ENCODE peak calls at places on chromosome 14, in eight cellular contexts. E is SW480, H is nephron progenitor cell, K is A549, V is left colon, B is NCI-H1694 treated with DMSO at 0.1 percent for 48 hours, U is tibial artery, J is EL. Y is an unnamed sample.

GRCh38 chr14:106530423-106531107 is 1004.2 kb downstream of the TMEM121 start:
- DNase-seq in E (peak; percentile 29), H (no peak), K (no peak), V (no peak), B (no peak), U (no peak), J (no peak), Y (no peak)

GRCh38 chr14:41285193-41285748 is 321.4 kb upstream of the LRFN5 start:
- DNase-seq in E (peak; percentile 18), H (peak; percentile 68), K (no peak), V (no peak), B (peak; percentile 92), U (no peak), J (no peak), Y (peak; percentile 75)

GRCh38 chr14:75471059-75471458 is 43.2 kb downstream of the JDP2 start:
- DNase-seq in E (no peak), H (no peak), K (no peak), V (peak; percentile 33), B (no peak), U (no peak), J (no peak), Y (no peak)

GRCh38 chr14:33465952-33466700 is 484.7 kb downstream of the EGLN3 start:
- DNase-seq in E (no peak), H (no peak), K (no peak), V (no peak), B (peak; percentile 80), U (no peak), J (peak; percentile 39), Y (no peak)

GRCh38 chr14:79767278-79767677 is 444.0 kb downstream of the DIO2 start:
- DNase-seq in E (no peak), H (no peak), K (no peak), V (no peak), B (no peak), U (no peak), J (no peak), Y (no peak)

GRCh38 chr14:104361921-104362681 is 217.5 kb upstream of the C14orf180 start:
- DNase-seq in E (no peak), H (no peak), K (no peak), V (peak; percentile 22), B (no peak), U (peak; percentile 42), J (no peak), Y (no peak)

GRCh38 chr14:105089746-105090492 is 24.7 kb upstream of the GPR132 start:
- DNase-seq in E (no peak), H (no peak), K (no peak), V (no peak), B (no peak), U (peak; percentile 67), J (no peak), Y (no peak)

GRCh38 chr14:59870277-59871165 is at the start of gene RTN1:
- DNase-seq in E (peak; percentile 62), H (peak; percentile 77), K (no peak), V (no peak), B (peak; percentile 74), U (peak; percentile 89), J (peak; percentile 51), Y (no peak)

GRCh38 chr14:105474478-105475268 is at the start of gene CRIP2:
- DNase-seq in E (no peak), H (peak; percentile 72), K (peak; percentile 84), V (no peak), B (peak; percentile 20), U (peak; percentile 78), J (peak; percentile 36), Y (peak; percentile 49)

GRCh38 chr14:33943484-33943883 is 7.4 kb downstream of the EGLN3 start:
- DNase-seq in E (no peak), H (no peak), K (no peak), V (peak; percentile 37), B (no peak), U (no peak), J (no peak), Y (no peak)

GRCh38 chr14:57389646-57390036 is 745 bp upstream of the NAA30 start:
- DNase-seq in E (peak; percentile 62), H (no peak), K (no peak), V (peak; percentile 31), B (peak; percentile 9), U (no peak), J (no peak), Y (no peak)

GRCh38 chr14:100314724-100315123 is 8.4 kb upstream of the SLC25A47 start:
- DNase-seq in E (no peak), H (no peak), K (no peak), V (no peak), B (no peak), U (no peak), J (no peak), Y (no peak)

GRCh38 chr14:35533357-35534129 is 421 bp upstream of the INSM2 start:
- DNase-seq in E (peak; percentile 65), H (peak; percentile 98), K (peak; percentile 60), V (peak; percentile 53), B (peak; percentile 78), U (no peak), J (peak; percentile 72), Y (peak; percentile 94)

GRCh38 chr14:30855345-30856037 is 18.9 kb upstream of the COCH start:
- DNase-seq in E (no peak), H (no peak), K (no peak), V (no peak), B (no peak), U (no peak), J (no peak), Y (no peak)

GRCh38 chr14:101029668-101030290 is 126.3 kb upstream of the RTL1 start:
- DNase-seq in E (no peak), H (no peak), K (no peak), V (no peak), B (no peak), U (peak; percentile 52), J (no peak), Y (no peak)

GRCh38 chr14:64704145-64704742 is at the start of gene PLEKHG3:
- DNase-seq in E (peak; percentile 80), H (peak; percentile 92), K (peak; percentile 84), V (peak; percentile 87), B (peak; percentile 36), U (peak; percentile 92), J (peak; percentile 86), Y (peak; percentile 77)

GRCh38 chr14:71070169-71070568 is 162.9 kb downstream of the PCNX1 start:
- DNase-seq in E (no peak), H (no peak), K (no peak), V (no peak), B (no peak), U (no peak), J (peak; percentile 88), Y (no peak)

GRCh38 chr14:100715803-100716202 is 10.9 kb upstream of the DLK1 start:
- DNase-seq in E (no peak), H (no peak), K (no peak), V (no peak), B (no peak), U (no peak), J (no peak), Y (no peak)

GRCh38 chr14:22883191-22883976 is at the start of gene REM2:
- DNase-seq in E (no peak), H (peak; percentile 20), K (no peak), V (no peak), B (no peak), U (peak; percentile 38), J (no peak), Y (no peak)

GRCh38 chr14:75258079-75258802 is 20.4 kb upstream of the FOS start:
- DNase-seq in E (no peak), H (no peak), K (no peak), V (no peak), B (no peak), U (peak; percentile 89), J (no peak), Y (no peak)

GRCh38 chr14:79091381-79091963 is 921.3 kb downstream of the NRXN3 start:
- DNase-seq in E (no peak), H (no peak), K (no peak), V (no peak), B (peak; percentile 6), U (no peak), J (no peak), Y (no peak)

GRCh38 chr14:24135584-24135833 is 485 bp upstream of the PSME1 start:
- DNase-seq in E (no peak), H (no peak), K (no peak), V (no peak), B (no peak), U (no peak), J (no peak), Y (no peak)

GRCh38 chr14:50062438-50063039 is 53.8 kb downstream of the VCPKMT start:
- DNase-seq in E (peak; percentile 90), H (peak; percentile 20), K (peak; percentile 72), V (peak; percentile 64), B (no peak), U (no peak), J (peak; percentile 75), Y (no peak)